ENCODE peak calls at places on chromosomes 6 and 20, in eight cellular contexts. C is PC-3; L is T-helper 2 cell; G is Kasumi-1; Y is activated CD4-positive, alpha-beta T cell treated with anti-CD3 and anti-CD28 coated beads, Interleukin-2, amount 10 ng/mL, durations not matched to agents 7 days and 5 days; R is AG08395; I is IMR-90; D is activated T-helper 1 cell treated with anti-CD3 and anti-CD28 coated beads, Interleukin-12 subunit alpha, Interleukin-12 subunit beta, Interleukin-2, Interleukin-4 antibody, amounts not matched to agents 30 ng/mL and 10 ng/mL and 1 ng/mL, durations not matched to agents 14 hours and 24 hours and 36 hours. H is an unnamed sample.

GRCh38 chr6:39050453-39051112 is 2.0 kb downstream of the GLP1R start:
- DNase-seq in C (no peak), L (no peak), G (no peak), Y (no peak), R (no peak), I (no peak), D (no peak), H (peak)

GRCh38 chr6:169996652-169997051 is 245.2 kb downstream of the ERMARD start:
- DNase-seq in C (no peak), L (no peak), G (no peak), Y (no peak), R (no peak), I (no peak), D (no peak), H (no peak)

GRCh38 chr6:125858427-125859320 is 67.9 kb downstream of the NCOA7 start:
- DNase-seq in C (peak), L (no peak), G (peak), Y (peak), R (peak), I (peak), D (peak), H (no peak)

GRCh38 chr6:145073811-145074210 is 661.5 kb downstream of the EPM2A start:
- DNase-seq in C (no peak), L (no peak), G (no peak), Y (no peak), R (no peak), I (peak), D (no peak), H (no peak)

GRCh38 chr6:18422136-18422535 is 35.0 kb downstream of the RNF144B start:
- DNase-seq in C (no peak), L (no peak), G (no peak), Y (no peak), R (no peak), I (no peak), D (no peak), H (no peak)

GRCh38 chr6:36920546-36920945 is 34.0 kb upstream of the PI16 start:
- DNase-seq in C (no peak), L (no peak), G (no peak), Y (no peak), R (no peak), I (peak), D (no peak), H (no peak)

GRCh38 chr20:11235058-11235457 is 561.3 kb upstream of the JAG1 start:
- DNase-seq in C (peak), L (no peak), G (no peak), Y (no peak), R (peak), I (peak), D (no peak), H (no peak)

GRCh38 chr6:392441-393390 is 1.2 kb downstream of the IRF4 start:
- DNase-seq in C (no peak), L (no peak), G (no peak), Y (peak), R (no peak), I (no peak), D (peak), H (peak)

GRCh38 chr20:9294081-9294480 is 220.3 kb upstream of the LAMP5 start:
- DNase-seq in C (peak), L (no peak), G (no peak), Y (no peak), R (peak), I (peak), D (no peak), H (no peak)

GRCh38 chr6:50602191-50602810 is 111.0 kb upstream of the TFAP2D start:
- DNase-seq in C (peak), L (no peak), G (peak), Y (peak), R (peak), I (peak), D (no peak), H (no peak)

GRCh38 chr6:148192310-148192709 is 150.3 kb upstream of the SASH1 start:
- DNase-seq in C (peak), L (no peak), G (no peak), Y (no peak), R (peak), I (peak), D (no peak), H (no peak)

GRCh38 chr6:32079566-32080290 is 29.4 kb downstream of the TNXB start:
- DNase-seq in C (peak), L (no peak), G (no peak), Y (no peak), R (no peak), I (no peak), D (no peak), H (no peak)

GRCh38 chr20:36120991-36121390 is 33.5 kb upstream of the EPB41L1 start:
- DNase-seq in C (no peak), L (no peak), G (no peak), Y (no peak), R (no peak), I (no peak), D (no peak), H (no peak)